ENCODE peak calls at places on chromosomes 2 and 18, in nine cellular contexts. V is tibial nerve, O is upper lobe of right lung, P is trophoblast cell, M is ovary, T is iPS DF 6.9, H is transverse colon, J is prostate gland, E is right cardiac atrium. X is an unnamed sample.

GRCh38 chr18:50009772-50010171 is 185.2 kb downstream of the MYO5B start:
- DNase-seq in V (no peak), O (peak; percentile 71), P (peak; percentile 28), M (no peak), T (peak; percentile 25), H (peak; percentile 71), J (peak; percentile 12), E (no peak), X (peak; percentile 9)

GRCh38 chr2:36770542-36771287 is 74.2 kb downstream of the VIT start:
- DNase-seq in V (no peak), O (no peak), P (peak; percentile 83), M (no peak), T (peak; percentile 82), H (peak; percentile 17), J (no peak), E (no peak), X (peak; percentile 7)

GRCh38 chr18:9779630-9780029 is 71.5 kb downstream of the RAB31 start:
- DNase-seq in V (no peak), O (no peak), P (no peak), M (no peak), T (no peak), H (peak; percentile 49), J (no peak), E (no peak), X (no peak)

GRCh38 chr2:128803222-128803621 is 484.6 kb upstream of the HS6ST1 start:
- DNase-seq in V (no peak), O (no peak), P (no peak), M (no peak), T (no peak), H (no peak), J (no peak), E (no peak), X (no peak)

GRCh38 chr2:70608373-70608772 is 54.7 kb upstream of the TGFA start:
- DNase-seq in V (no peak), O (no peak), P (no peak), M (no peak), T (no peak), H (no peak), J (no peak), E (no peak), X (no peak)

GRCh38 chr18:20971886-20972267 is 139.7 kb downstream of the ROCK1 start:
- DNase-seq in V (peak; percentile 11), O (no peak), P (no peak), M (no peak), T (no peak), H (no peak), J (no peak), E (no peak), X (no peak)

GRCh38 chr2:23707096-23707495 is 219.8 kb downstream of the ATAD2B start:
- DNase-seq in V (peak; percentile 3), O (no peak), P (no peak), M (no peak), T (no peak), H (no peak), J (no peak), E (no peak), X (no peak)

GRCh38 chr2:147844691-147845607 is at the start of gene ACVR2A:
- DNase-seq in V (peak; percentile 21), O (peak; percentile 72), P (peak; percentile 26), M (peak; percentile 57), T (no peak), H (peak; percentile 44), J (peak; percentile 46), E (peak; percentile 23), X (peak; percentile 48)

GRCh38 chr2:145764631-145765030 is 1244.7 kb upstream of the ZEB2 start:
- DNase-seq in V (peak; percentile 44), O (no peak), P (no peak), M (no peak), T (no peak), H (no peak), J (no peak), E (peak; percentile 82), X (no peak)

DNA sequence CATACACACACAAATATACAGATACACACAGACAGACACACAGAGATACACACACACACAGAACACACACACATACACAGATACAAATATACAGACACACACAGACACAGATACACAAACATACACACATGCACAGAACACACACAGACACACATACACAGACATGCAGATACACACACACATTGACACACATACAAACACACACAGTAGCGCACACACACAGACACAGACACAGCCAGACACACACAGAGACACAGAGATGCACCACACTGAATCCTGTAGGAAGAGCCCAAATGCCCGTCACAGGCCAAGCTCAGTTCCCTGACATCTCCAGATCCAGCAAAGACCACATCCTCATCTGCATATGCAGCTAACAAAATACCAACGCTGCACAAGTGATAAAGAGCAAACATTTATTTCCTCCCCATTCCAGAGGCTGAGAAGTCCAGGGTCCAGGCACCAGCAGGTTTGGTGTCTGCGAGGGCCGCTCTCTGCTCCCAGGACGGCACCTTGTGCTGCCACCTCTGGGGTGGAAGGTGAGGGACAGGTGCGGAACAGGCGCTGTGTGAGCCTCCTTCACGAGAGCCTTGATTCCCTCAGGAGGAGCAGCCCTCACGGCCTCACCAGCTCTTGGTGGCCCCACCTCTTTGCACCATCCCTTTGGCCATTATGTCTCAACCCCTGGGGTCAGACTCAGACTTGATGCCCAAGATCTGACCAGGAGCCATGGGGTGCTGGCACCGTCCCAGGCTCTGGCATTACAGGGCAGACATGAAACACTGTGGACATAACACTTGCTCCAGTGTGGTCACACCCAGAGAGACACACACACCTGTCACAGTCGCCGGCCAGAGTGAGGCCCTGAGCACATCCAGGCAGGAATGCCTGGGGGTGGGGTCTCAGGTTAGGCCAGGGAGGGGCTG is 108.7 kb downstream of the NDUFA10 start:
- DNase-seq in V (no peak), O (peak; percentile 57), P (no peak), M (no peak), T (no peak), H (no peak), J (no peak), E (no peak), X (no peak)
- H3K9me3 ChIP-seq in V (no peaks in the 10 kb centered on the region), O (peaks cover 17% of the 10 kb centered on the region), P (peaks cover 50% of the 10 kb centered on the region), M (peaks cover 5% of the 10 kb centered on the region), T (peaks cover 4% of the 10 kb centered on the region), H (peaks cover 15% of the 10 kb centered on the region), J (no peaks in the 10 kb centered on the region), E (no peaks in the 10 kb centered on the region), X (peaks cover 34% of the 10 kb centered on the region)

GRCh38 chr2:144252694-144253093 is 267.2 kb downstream of the ZEB2 start:
- DNase-seq in V (no peak), O (no peak), P (no peak), M (no peak), T (no peak), H (no peak), J (no peak), E (no peak), X (no peak)

GRCh38 chr2:144253743-144254142 is 266.2 kb downstream of the ZEB2 start:
- DNase-seq in V (no peak), O (no peak), P (no peak), M (no peak), T (no peak), H (no peak), J (no peak), E (no peak), X (no peak)

GRCh38 chr2:144258154-144258553 is 261.8 kb downstream of the ZEB2 start:
- DNase-seq in V (no peak), O (no peak), P (no peak), M (no peak), T (no peak), H (no peak), J (no peak), E (no peak), X (no peak)

GRCh38 chr2:144256996-144257707 is 262.8 kb downstream of the ZEB2 start:
- DNase-seq in V (no peak), O (no peak), P (no peak), M (no peak), T (no peak), H (no peak), J (no peak), E (no peak), X (no peak)

DNA sequence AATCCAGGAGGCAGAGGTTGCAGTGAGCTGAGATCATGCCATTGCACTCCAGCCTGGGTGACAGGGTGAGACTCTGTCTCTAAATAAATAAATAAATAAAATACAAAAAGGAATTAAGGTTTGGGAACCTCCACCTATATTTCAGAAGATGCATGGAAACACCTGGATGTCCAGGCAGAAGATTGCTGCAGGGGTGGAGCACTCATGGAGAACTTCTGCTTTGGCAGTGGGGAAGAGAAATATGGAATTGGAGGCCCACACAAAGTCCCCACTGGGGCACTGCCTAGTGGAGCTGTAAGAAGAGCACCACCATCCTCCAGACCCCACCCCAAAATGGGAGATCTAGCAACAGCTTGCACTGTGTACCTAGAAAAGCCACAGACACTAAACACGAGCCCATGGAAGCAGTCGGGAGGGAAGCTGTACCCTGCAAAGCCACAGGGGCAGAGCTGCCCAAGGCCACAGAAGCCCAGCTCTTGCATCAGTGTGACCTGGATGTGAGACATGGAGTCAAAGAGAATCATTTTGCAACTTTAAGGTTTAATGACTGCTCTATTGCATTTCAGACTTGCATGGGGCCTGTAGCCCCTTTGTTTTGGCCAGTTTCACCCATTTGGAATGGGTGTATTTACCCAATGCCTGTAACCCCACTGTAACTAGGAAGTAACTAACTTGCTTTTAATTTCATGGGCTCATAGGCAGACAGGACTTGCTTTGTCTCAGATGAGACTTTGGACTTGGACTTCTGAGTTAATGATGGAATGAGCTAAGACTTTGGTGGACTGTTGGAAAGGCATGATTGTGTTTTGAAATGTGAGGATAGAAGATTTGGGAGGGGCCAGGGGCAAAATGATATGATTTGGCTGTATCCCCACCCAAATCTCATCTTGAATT is 265.3 kb downstream of the ZEB2 start:
- DNase-seq in V (no peak), O (no peak), P (no peak), M (no peak), T (no peak), H (no peak), J (no peak), E (no peak), X (no peak)
- H3K9me3 ChIP-seq in V (no peaks in the 10 kb centered on the region), O (peaks cover 8% of the 10 kb centered on the region), P (peaks cover 7% of the 10 kb centered on the region), M (no peaks in the 10 kb centered on the region), T (peaks cover 1% of the 10 kb centered on the region), H (peaks cover 39% of the 10 kb centered on the region), J (no peaks in the 10 kb centered on the region), E (no peaks in the 10 kb centered on the region), X (peaks cover 21% of the 10 kb centered on the region)

GRCh38 chr2:237652854-237653253 is 25.5 kb downstream of the LRRFIP1 start:
- DNase-seq in V (no peak), O (no peak), P (no peak), M (no peak), T (no peak), H (no peak), J (no peak), E (no peak), X (no peak)
- H3K9me3 ChIP-seq in V (no peaks in the 10 kb centered on the region), O (no peaks in the 10 kb centered on the region), P (peaks cover 1% of the 10 kb centered on the region), M (no peaks in the 10 kb centered on the region), T (no peaks in the 10 kb centered on the region), H (no peaks in the 10 kb centered on the region), J (no peaks in the 10 kb centered on the region), E (no peaks in the 10 kb centered on the region), X (no peaks in the 10 kb centered on the region)

DNA sequence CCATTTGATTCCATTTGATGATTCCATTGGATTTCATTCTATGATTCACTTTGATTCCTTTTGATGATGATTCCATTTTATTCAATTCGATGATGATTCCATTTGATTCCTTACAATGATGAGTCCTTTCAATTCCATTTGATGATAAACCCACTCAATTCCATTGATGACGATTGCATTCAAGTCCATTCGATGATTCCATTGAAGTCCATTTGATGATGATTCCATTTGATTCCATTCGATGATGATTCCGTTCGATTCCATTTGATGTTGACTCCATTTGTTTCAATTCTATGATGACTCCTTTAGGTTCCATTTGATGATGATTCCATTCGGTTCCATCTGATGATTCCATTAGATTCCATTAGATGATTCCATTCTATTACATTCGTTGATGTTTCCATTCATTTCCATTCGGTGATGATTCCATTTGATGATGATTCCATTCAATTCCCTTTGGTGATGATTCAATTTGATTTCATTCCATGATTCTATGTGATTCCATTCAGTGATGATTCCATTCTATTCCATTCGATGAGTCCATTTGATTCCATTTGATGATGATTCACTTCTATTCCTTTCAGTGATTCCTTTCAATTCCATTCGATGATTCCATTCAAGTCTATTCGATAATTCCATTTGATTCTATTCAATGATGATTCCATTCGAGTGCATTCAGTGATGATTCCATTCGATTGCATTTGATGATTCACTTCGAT is 1106.0 kb downstream of the RPIA start:
- DNase-seq in V (no peak), O (no peak), P (no peak), M (no peak), T (no peak), H (no peak), J (no peak), E (no peak), X (no peak)
- H3K9me3 ChIP-seq in V (no peaks in the 10 kb centered on the region), O (peaks cover 47% of the 10 kb centered on the region), P (no peaks in the 10 kb centered on the region), M (no peaks in the 10 kb centered on the region), T (peaks cover 4% of the 10 kb centered on the region), H (peaks cover 5% of the 10 kb centered on the region), J (no peaks in the 10 kb centered on the region), E (no peaks in the 10 kb centered on the region), X (peaks cover 48% of the 10 kb centered on the region)

X was measured in CD4-positive, alpha-beta T cell.